ENCODE peak calls at places on chromosomes 5 and 9, in nine cellular contexts. O, R, B, G, J, Z, N, H and K are unnamed samples.

GRCh38 chr5:133111299-133111698 is 59.5 kb downstream of the HSPA4 start:
- DNase-seq in G (peak; percentile 79), H (peak; percentile 92), O (peak; percentile 77), J (peak; percentile 11), R (peak; percentile 44), N (peak; percentile 91), Z (no peak), B (peak; percentile 72), K (peak; percentile 91)

GRCh38 chr5:80588858-80589540 is 18.9 kb upstream of the ANKRD34B start:
- DNase-seq in B (no peak), H (no peak), O (no peak), Z (no peak), R (no peak), J (no peak), N (no peak), G (no peak), K (no peak)

GRCh38 chr5:150140830-150141229 is 14.8 kb downstream of the PDGFRB start:
- DNase-seq in H (no peak), Z (no peak), G (no peak), N (no peak), O (no peak), J (no peak), R (no peak), B (no peak), K (no peak)

GRCh38 chr5:66877843-66878242 is 281.6 kb downstream of the MAST4 start:
- DNase-seq in G (no peak), R (no peak), Z (no peak), O (no peak), H (no peak), B (no peak), N (no peak), J (no peak), K (no peak)

GRCh38 chr5:107670028-107670926 is 460 bp downstream of the EFNA5 start:
- DNase-seq in Z (no peak), B (peak; percentile 5), N (peak; percentile 56), H (peak; percentile 47), G (no peak), O (no peak), J (no peak), R (no peak), K (peak; percentile 54)

GRCh38 chr9:99299214-99300102 is 77.4 kb downstream of the SEC61B start:
- DNase-seq in R (no peak), H (no peak), Z (no peak), N (no peak), J (no peak), O (no peak), G (no peak), B (peak; percentile 5), K (no peak)

GRCh38 chr5:14476791-14477435 is 104.7 kb upstream of the OTULINL start:
- DNase-seq in J (no peak), H (no peak), N (no peak), G (no peak), O (no peak), R (no peak), Z (no peak), B (no peak), K (no peak)

GRCh38 chr5:160087244-160087643 is 32.0 kb downstream of the PWWP2A start:
- DNase-seq in G (no peak), N (no peak), H (no peak), B (no peak), R (no peak), Z (no peak), J (no peak), O (no peak), K (no peak)

GRCh38 chr5:89309268-89309667 is 426.3 kb upstream of the MEF2C start:
- DNase-seq in J (no peak), O (no peak), B (no peak), G (no peak), Z (no peak), N (no peak), R (no peak), H (no peak), K (no peak)

GRCh38 chr5:51148437-51148836 is 234.8 kb upstream of the ISL1 start:
- DNase-seq in G (no peak), B (no peak), H (no peak), O (no peak), R (no peak), J (no peak), Z (no peak), N (no peak), K (no peak)

GRCh38 chr9:28073278-28073677 is 500.0 kb upstream of the C9orf72 start:
- DNase-seq in Z (no peak), N (no peak), O (peak; percentile 1), R (no peak), H (peak; percentile 16), J (peak; percentile 11), G (no peak), B (peak; percentile 59), K (no peak)

GRCh38 chr9:36173861-36174260 is 4.7 kb downstream of the CCIN start:
- DNase-seq in J (no peak), G (no peak), B (no peak), N (no peak), O (no peak), H (no peak), R (no peak), Z (no peak), K (no peak)

GRCh38 chr5:81533629-81534480 is 139.9 kb upstream of the ACOT12 start:
- DNase-seq in N (no peak), G (no peak), R (no peak), H (no peak), O (peak; percentile 3), B (no peak), Z (peak; percentile 31), J (no peak), K (no peak)

GRCh38 chr9:90815183-90815943 is 13.7 kb downstream of the SYK start:
- DNase-seq in B (peak; percentile 15), N (no peak), H (no peak), R (no peak), Z (peak; percentile 80), J (peak; percentile 93), G (no peak), O (no peak), K (no peak)

GRCh38 chr5:88602584-88602983 is 280.4 kb downstream of the MEF2C start:
- DNase-seq in R (no peak), O (no peak), N (peak; percentile 64), J (no peak), B (no peak), G (peak; percentile 1), Z (no peak), H (no peak), K (no peak)

GRCh38 chr5:108905818-108906217 is 158.1 kb downstream of the FER start:
- DNase-seq in N (no peak), Z (no peak), R (no peak), H (no peak), B (no peak), G (no peak), O (no peak), J (no peak), K (no peak)

GRCh38 chr5:140600096-140600495 is 32.9 kb downstream of the CD14 start:
- DNase-seq in J (no peak), B (no peak), O (no peak), H (no peak), N (no peak), G (no peak), Z (no peak), R (no peak), K (no peak)

GRCh38 chr5:68279960-68280359 is 64.4 kb downstream of the PIK3R1 start:
- DNase-seq in B (no peak), Z (no peak), O (no peak), N (peak; percentile 76), H (no peak), J (no peak), R (no peak), G (no peak), K (no peak)